ENCODE peak calls at places on chromosomes 3 and 15, in six cellular contexts. O is heart left ventricle, C is body of pancreas, V is upper lobe of left lung, U is A549, L is gastrocnemius medialis. D is an unnamed sample.

GRCh38 chr3:143000525-143000924 is 845 bp upstream of the U2SURP start:
- ATAC-seq in U (no peak), O (no peak), C (no peak), V (no peak), L (no peak), D (no peak)

GRCh38 chr15:74442604-74443003 is 8.8 kb upstream of the SEMA7A start:
- ATAC-seq in V (no peak), L (no peak), U (no peak), O (no peak), C (no peak), D (no peak)

GRCh38 chr3:42830437-42831320 is 21.4 kb downstream of the ACKR2 start:
- ATAC-seq in O (peak), U (peak), L (no peak), C (peak), V (peak), D (peak)

GRCh38 chr15:37818152-37818677 is 116.2 kb upstream of the TMCO5A start:
- ATAC-seq in O (no peak), C (no peak), V (no peak), L (no peak), U (no peak), D (no peak)

GRCh38 chr3:120227710-120228347 is 57.2 kb downstream of the GPR156 start:
- ATAC-seq in V (no peak), L (no peak), U (no peak), O (no peak), C (no peak), D (no peak)

GRCh38 chr3:78178209-78178608 is 1138.3 kb downstream of the ROBO2 start:
- ATAC-seq in U (no peak), L (no peak), C (no peak), O (no peak), V (no peak), D (no peak)

GRCh38 chr15:62619105-62619504 is 423.4 kb upstream of the TPM1 start:
- ATAC-seq in O (no peak), U (peak), C (no peak), L (no peak), V (no peak), D (no peak)

GRCh38 chr15:67253103-67253502 is 1.4 kb downstream of the AAGAB start:
- ATAC-seq in V (no peak), U (no peak), L (no peak), C (no peak), O (no peak), D (no peak)

GRCh38 chr3:182735672-182736071 is 57.6 kb upstream of the ATP11B start:
- ATAC-seq in L (no peak), U (no peak), C (no peak), V (no peak), O (no peak), D (no peak)

GRCh38 chr3:47156418-47156817 is 7.5 kb downstream of the SETD2 start:
- ATAC-seq in U (peak), L (no peak), V (no peak), C (no peak), O (no peak), D (no peak)

GRCh38 chr3:137988152-137988551 is 21.8 kb upstream of the CLDN18 start:
- ATAC-seq in C (no peak), L (no peak), O (no peak), V (no peak), U (no peak), D (no peak)

DNA sequence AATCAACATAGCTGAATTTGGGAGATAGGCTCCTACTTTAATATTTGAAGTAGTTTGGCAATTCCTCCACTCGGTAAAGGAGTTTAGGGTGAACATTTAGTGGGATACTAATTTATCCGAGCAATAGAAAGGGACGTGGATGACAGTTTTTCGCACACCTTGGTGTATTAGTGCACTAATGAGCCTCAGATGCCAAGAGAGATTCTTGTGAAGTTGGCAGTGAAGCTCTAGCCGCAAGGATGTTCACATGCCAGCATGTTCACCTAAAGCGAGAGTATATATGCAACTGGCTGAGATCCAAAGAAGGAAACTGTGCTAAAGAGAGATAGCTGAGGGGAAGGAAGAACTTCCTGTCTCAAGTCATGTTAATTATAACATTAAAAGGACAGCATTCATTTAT is 58.5 kb downstream of the TGFBR2 start:
- ATAC-seq in V (peak), C (no peak), O (no peak), U (no peak), L (no peak), D (no peak)
- TF ChIP-seq POLR2A in V (no peak), C (no peak), O (no peak), U (no peak), L (no peak), D (no peak)

GRCh38 chr3:168952551-168952950 is 711.0 kb downstream of the MECOM start:
- ATAC-seq in L (no peak), U (no peak), O (no peak), V (no peak), C (no peak), D (no peak)

GRCh38 chr3:168951368-168951767 is 712.1 kb downstream of the MECOM start:
- ATAC-seq in L (no peak), U (no peak), C (no peak), O (no peak), V (no peak), D (no peak)

GRCh38 chr3:168959731-168960130 is 703.8 kb downstream of the MECOM start:
- ATAC-seq in V (no peak), O (no peak), L (no peak), U (no peak), C (no peak), D (no peak)

GRCh38 chr3:168951884-168952283 is 711.6 kb downstream of the MECOM start:
- ATAC-seq in O (no peak), V (no peak), L (no peak), C (no peak), U (no peak), D (no peak)

GRCh38 chr3:168956087-168956486 is 707.4 kb downstream of the MECOM start:
- ATAC-seq in L (no peak), O (no peak), C (no peak), U (no peak), V (peak), D (no peak)
- TF ChIP-seq POLR2A in L (no peak), O (no peak), C (no peak), U (no peak), V (no peak), D (no peak)

GRCh38 chr15:56733131-56734012 is at the start of gene ZNF280D:
- ATAC-seq in V (peak), C (peak), L (peak), U (peak), O (peak), D (peak)
- TF ChIP-seq POLR2A in V (no peak), C (peak), L (peak), U (peak), O (peak), D (peak)

DNA sequence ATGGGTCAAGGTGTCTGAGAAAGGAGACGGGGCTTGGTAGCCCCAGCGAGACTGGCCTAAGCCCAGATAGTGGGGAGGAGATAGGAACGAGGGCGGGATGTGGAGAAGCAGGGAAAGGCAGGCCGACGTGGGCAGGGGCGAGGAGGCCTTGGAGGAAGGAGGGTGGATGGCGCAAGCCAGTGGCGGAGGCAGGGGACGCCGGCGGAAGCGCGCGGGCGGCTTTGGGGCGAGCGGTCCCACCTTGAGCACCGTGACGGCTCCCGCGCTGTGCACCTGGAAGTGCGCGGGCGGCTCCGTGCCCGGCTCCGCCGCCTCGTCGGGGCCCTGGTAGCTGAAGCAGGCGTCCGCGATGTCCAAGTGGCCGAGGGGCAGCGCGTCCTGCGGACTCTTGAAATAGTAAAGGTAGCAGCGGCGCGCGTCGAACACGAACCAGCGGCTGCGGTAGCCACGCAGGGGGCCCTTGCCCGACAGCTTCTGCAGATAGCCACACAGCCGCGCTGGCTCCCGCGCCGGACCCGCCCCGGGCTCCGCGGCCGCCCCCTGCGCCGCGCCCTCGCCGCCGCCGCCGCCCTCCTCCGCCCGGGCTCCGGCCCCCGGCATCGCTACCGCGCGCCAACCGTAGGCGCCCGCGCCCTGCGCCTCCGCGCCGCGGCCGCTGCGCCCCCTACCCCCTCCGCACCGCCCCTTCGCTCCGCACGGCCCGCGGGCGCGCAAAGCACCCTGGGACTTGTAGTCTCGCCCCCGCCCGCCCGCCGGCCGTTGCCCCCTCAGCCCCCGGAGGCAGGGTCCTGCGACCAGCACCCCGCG is at the start of gene TBC1D2B:
- ATAC-seq in U (peak), V (peak), L (peak), O (peak), C (peak), D (peak)
- TF ChIP-seq POLR2A in U (peak), V (no peak), L (peak), O (no peak), C (peak), D (peak)

DNA sequence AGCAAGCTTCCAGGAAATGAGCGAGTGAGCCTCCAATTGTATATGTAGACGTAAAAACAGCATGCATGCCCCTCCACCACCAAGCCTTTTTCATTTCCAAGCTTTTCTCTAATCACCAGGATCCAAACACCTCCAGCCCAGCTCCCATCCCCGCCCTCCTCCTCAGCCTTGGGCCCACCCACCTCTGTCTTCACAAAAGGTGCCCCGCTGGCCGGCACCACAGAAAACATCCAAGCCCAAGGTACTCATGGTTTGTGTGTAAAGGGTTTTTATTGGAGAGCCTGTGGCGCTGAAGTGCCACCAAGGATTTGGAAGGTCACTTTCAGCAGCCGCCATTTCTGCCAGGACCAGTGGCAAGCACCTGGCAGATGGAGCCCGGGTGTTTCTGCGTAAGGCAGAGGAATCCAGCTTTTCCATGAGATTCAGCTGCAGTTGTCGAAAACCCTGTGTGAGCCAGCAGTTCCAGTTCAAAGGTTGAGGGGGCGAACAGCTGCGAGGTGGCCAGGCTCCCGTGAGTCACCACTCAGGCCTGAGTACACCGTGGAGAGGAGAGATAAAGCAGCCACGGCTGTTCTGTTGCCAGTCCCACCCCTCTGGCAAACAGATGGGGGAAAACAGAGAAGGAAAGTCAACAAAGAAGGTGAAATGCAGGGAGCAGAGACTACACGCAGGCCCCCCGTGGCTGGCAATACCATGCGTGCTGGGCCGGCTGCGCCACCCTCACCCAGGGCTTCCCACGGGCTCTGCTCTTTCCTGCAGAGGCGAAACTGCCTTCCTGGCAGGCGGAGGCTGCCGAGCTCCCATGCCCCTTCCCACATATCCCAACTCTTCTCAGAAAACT is 38.2 kb downstream of the FAM174B start:
- ATAC-seq in C (peak), L (peak), V (peak), O (peak), U (peak), D (peak)
- TF ChIP-seq POLR2A in C (no peak), L (no peak), V (no peak), O (no peak), U (no peak), D (no peak)

D was measured in gastroesophageal sphincter.